ENCODE peak calls at places on chromosomes 2 and 18, in nine cellular contexts. X is spleen, O is MM.1S, W is cardiac muscle cell, Z is body of pancreas, A is IMR-90, P is uterus, V is esophagus squamous epithelium, K is pancreas. E is an unnamed sample.

GRCh38 chr18:45221363-45221762 is 393.9 kb upstream of the SLC14A2 start:
- DNase-seq in Z (no peak), X (no peak), A (peak), K (no peak), O (no peak), P (no peak), V (no peak), W (no peak), E (peak)

GRCh38 chr2:144414324-144414845 is 105.5 kb downstream of the ZEB2 start:
- DNase-seq in O (no peak), Z (no peak), P (no peak), A (peak), W (no peak), K (no peak), X (peak), V (no peak), E (peak)

GRCh38 chr2:36706451-36706850 is 9.9 kb downstream of the VIT start:
- DNase-seq in K (no peak), A (no peak), X (no peak), W (no peak), P (no peak), Z (no peak), V (no peak), O (no peak), E (no peak)

GRCh38 chr2:144265654-144266053 is 254.3 kb downstream of the ZEB2 start:
- DNase-seq in K (no peak), O (no peak), A (no peak), X (no peak), W (no peak), Z (no peak), V (no peak), P (no peak), E (no peak)

GRCh38 chr18:60146220-60146960 is 226.2 kb downstream of the MC4R start:
- DNase-seq in P (no peak), V (no peak), W (no peak), Z (no peak), O (no peak), K (no peak), X (no peak), A (no peak), E (no peak)

GRCh38 chr2:222364280-222364895 is 60.0 kb upstream of the SGPP2 start:
- DNase-seq in Z (no peak), A (no peak), V (no peak), K (no peak), X (no peak), O (no peak), P (no peak), W (no peak), E (peak)

GRCh38 chr2:190119257-190119656 is 56.7 kb upstream of the MSTN start:
- DNase-seq in P (peak), O (no peak), Z (no peak), K (no peak), V (no peak), W (peak), A (no peak), X (no peak), E (no peak)

GRCh38 chr2:181231151-181231550 is 226.0 kb upstream of the ITGA4 start:
- DNase-seq in W (no peak), O (no peak), P (no peak), V (no peak), K (no peak), X (no peak), Z (no peak), A (no peak), E (peak)

GRCh38 chr18:64807560-64807959 is 658.7 kb upstream of the LINC00305 start:
- DNase-seq in A (no peak), P (no peak), K (no peak), Z (no peak), W (no peak), O (no peak), V (no peak), X (no peak), E (no peak)

GRCh38 chr18:52152036-52152435 is 188.0 kb upstream of the DCC start:
- DNase-seq in P (no peak), A (no peak), Z (no peak), K (no peak), X (no peak), O (peak), V (no peak), W (no peak), E (no peak)

GRCh38 chr18:984004-984403 is 79.3 kb downstream of the ADCYAP1 start:
- DNase-seq in X (no peak), Z (no peak), A (no peak), K (no peak), V (no peak), P (no peak), W (no peak), O (no peak), E (no peak)

GRCh38 chr18:48186084-48186798 is 222.9 kb downstream of the ZBTB7C start:
- DNase-seq in Z (no peak), O (no peak), W (peak), A (no peak), P (peak), X (no peak), K (no peak), V (no peak), E (peak)

GRCh38 chr2:171610824-171611223 is 76.4 kb upstream of the DYNC1I2 start:
- DNase-seq in V (no peak), Z (no peak), K (no peak), P (no peak), A (no peak), X (no peak), W (no peak), O (no peak), E (no peak)

GRCh38 chr18:31616586-31616985 is 24.9 kb downstream of the TTR start:
- DNase-seq in K (no peak), Z (no peak), W (no peak), A (no peak), O (no peak), P (no peak), X (no peak), V (no peak), E (no peak)

GRCh38 chr2:58334414-58334813 is 93.3 kb upstream of the FANCL start:
- DNase-seq in K (no peak), X (no peak), O (no peak), W (no peak), A (no peak), P (no peak), Z (no peak), V (no peak), E (no peak)

GRCh38 chr2:192286093-192286701 is 91.5 kb upstream of the TMEFF2 start:
- DNase-seq in P (no peak), O (peak), X (no peak), A (peak), K (no peak), V (no peak), W (peak), Z (no peak), E (peak)

GRCh38 chr18:3121256-3121655 is 98.5 kb downstream of the MYOM1 start:
- DNase-seq in K (no peak), A (no peak), X (no peak), V (no peak), P (no peak), W (no peak), O (no peak), Z (no peak), E (no peak)

GRCh38 chr2:203797363-203798111 is 70.0 kb upstream of the CTLA4 start:
- DNase-seq in V (no peak), W (no peak), A (peak), O (no peak), P (no peak), Z (no peak), X (no peak), K (no peak), E (no peak)

GRCh38 chr2:224802407-224802806 is 86.2 kb upstream of the CCDC195 start:
- DNase-seq in X (no peak), K (no peak), V (no peak), P (no peak), W (no peak), O (no peak), Z (no peak), A (peak), E (no peak)

GRCh38 chr2:6184532-6185302 is 492.5 kb downstream of the SOX11 start:
- DNase-seq in O (no peak), Z (peak), W (peak), K (no peak), A (peak), P (no peak), X (no peak), V (no peak), E (no peak)

GRCh38 chr18:39523281-39523680 is 1957.7 kb upstream of the CELF4 start:
- DNase-seq in P (no peak), O (no peak), V (no peak), A (peak), W (no peak), Z (no peak), X (no peak), K (no peak), E (no peak)

GRCh38 chr18:56083889-56084288 is 495.9 kb upstream of the TCF4 start:
- DNase-seq in K (no peak), W (no peak), O (no peak), X (no peak), P (no peak), V (no peak), Z (no peak), A (peak), E (no peak)

GRCh38 chr2:152571035-152571766 is 146.1 kb downstream of the PRPF40A start:
- DNase-seq in O (no peak), W (no peak), A (peak), P (no peak), X (no peak), K (no peak), V (no peak), Z (no peak), E (peak)

GRCh38 chr2:236179653-236180500 is 11.7 kb upstream of the GBX2 start:
- DNase-seq in K (no peak), X (no peak), W (no peak), Z (no peak), O (no peak), P (no peak), A (peak), V (no peak), E (peak)

GRCh38 chr18:812123-812672 is at the start of gene YES1:
- DNase-seq in Z (peak), A (peak), X (peak), K (peak), W (peak), O (peak), V (peak), P (peak), E (peak)

GRCh38 chr2:109701362-109701761 is 87.2 kb downstream of the SOWAHC start:
- DNase-seq in W (no peak), X (no peak), K (no peak), Z (no peak), P (no peak), O (no peak), V (no peak), A (no peak), E (no peak)

GRCh38 chr2:240784629-240785423 is 35.2 kb downstream of the KIF1A start:
- DNase-seq in W (no peak), K (peak), P (no peak), Z (no peak), A (no peak), O (no peak), V (no peak), X (peak), E (no peak)

GRCh38 chr18:41783065-41783818 is 171.8 kb upstream of the PIK3C3 start:
- DNase-seq in X (no peak), W (no peak), A (no peak), O (no peak), Z (no peak), V (no peak), P (no peak), K (no peak), E (no peak)

GRCh38 chr2:209368924-209369323 is 54.9 kb upstream of the MAP2 start:
- DNase-seq in Z (peak), K (peak), V (no peak), P (no peak), O (peak), A (peak), W (peak), X (no peak), E (peak)

GRCh38 chr2:55862673-55863390 is 60.8 kb downstream of the EFEMP1 start:
- DNase-seq in X (no peak), V (no peak), W (no peak), A (peak), Z (peak), O (no peak), P (peak), K (no peak), E (peak)

GRCh38 chr2:73970850-73971471 is 13.7 kb upstream of the TET3 start:
- DNase-seq in Z (peak), A (no peak), O (peak), W (peak), P (peak), K (peak), V (no peak), X (peak), E (no peak)

GRCh38 chr2:96729748-96730147 is 10.1 kb downstream of the LMAN2L start:
- DNase-seq in X (no peak), P (no peak), W (no peak), K (no peak), O (no peak), V (no peak), Z (no peak), A (no peak), E (no peak)

GRCh38 chr2:23658466-23658942 is 268.4 kb downstream of the ATAD2B start:
- DNase-seq in P (no peak), Z (no peak), K (no peak), X (no peak), O (no peak), A (peak), W (no peak), V (no peak), E (no peak)

GRCh38 chr2:70381235-70381634 is 79.4 kb upstream of the FAM136A start:
- DNase-seq in X (no peak), O (no peak), A (peak), W (no peak), V (no peak), K (no peak), Z (no peak), P (no peak), E (peak)

GRCh38 chr18:76445741-76446232 is 49.3 kb downstream of the ZNF516 start:
- DNase-seq in P (no peak), W (no peak), A (no peak), O (no peak), V (no peak), Z (no peak), K (no peak), X (peak), E (no peak)

GRCh38 chr18:76446321-76446720 is 48.7 kb downstream of the ZNF516 start:
- DNase-seq in O (no peak), P (no peak), W (no peak), K (no peak), V (no peak), Z (no peak), X (peak), A (no peak), E (no peak)

GRCh38 chr18:76447268-76447890 is 47.7 kb downstream of the ZNF516 start:
- DNase-seq in W (no peak), A (no peak), P (peak), X (peak), K (no peak), O (no peak), Z (no peak), V (no peak), E (no peak)

GRCh38 chr18:76445275-76445674 is 49.8 kb downstream of the ZNF516 start:
- DNase-seq in X (no peak), K (no peak), Z (no peak), O (no peak), W (no peak), V (no peak), P (no peak), A (peak), E (peak)

DNA sequence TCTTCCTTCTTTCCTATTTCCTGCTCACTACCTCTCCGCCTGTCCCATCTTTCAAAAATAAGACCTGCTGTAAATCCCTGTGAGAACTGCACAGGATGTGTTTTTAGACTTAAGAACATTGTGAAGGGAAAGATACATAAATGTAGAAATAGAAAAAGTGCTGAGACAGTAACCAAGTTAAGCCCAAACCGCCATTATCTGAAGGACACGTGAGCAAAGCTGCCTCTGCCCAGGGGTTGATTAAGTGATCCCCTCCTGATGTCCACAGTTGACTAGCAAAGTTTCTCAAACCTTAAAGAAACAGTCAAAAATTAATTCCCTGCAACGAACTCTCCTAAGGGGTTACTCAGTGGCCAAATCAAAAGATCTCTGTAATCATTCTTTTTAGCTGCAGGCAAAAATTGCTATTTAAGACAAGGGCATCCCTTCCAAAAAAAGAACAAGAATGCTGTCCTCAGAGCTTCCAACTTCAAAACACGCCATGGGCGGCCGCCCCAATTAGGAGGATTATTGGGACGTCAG is 48.2 kb downstream of the ZNF516 start:
- DNase-seq in K (no peak), P (no peak), V (no peak), Z (no peak), O (no peak), A (no peak), X (no peak), W (no peak), E (no peak)
- H3K27ac ChIP-seq in K (no peak), P (peak), V (peak), Z (no peak), O (no peak), A (peak), X (peak), W (peak), E (no peak)

GRCh38 chr2:98822301-98823164 is 91.6 kb upstream of the MGAT4A start:
- DNase-seq in K (peak), A (no peak), X (peak), V (no peak), O (no peak), P (no peak), W (peak), Z (peak), E (no peak)
- TF ChIP-seq CTCF in K (no peak), A (no peak), X (peak), V (peak), O (no peak), P (peak), W (peak), Z (peak), E (peak)

DNA sequence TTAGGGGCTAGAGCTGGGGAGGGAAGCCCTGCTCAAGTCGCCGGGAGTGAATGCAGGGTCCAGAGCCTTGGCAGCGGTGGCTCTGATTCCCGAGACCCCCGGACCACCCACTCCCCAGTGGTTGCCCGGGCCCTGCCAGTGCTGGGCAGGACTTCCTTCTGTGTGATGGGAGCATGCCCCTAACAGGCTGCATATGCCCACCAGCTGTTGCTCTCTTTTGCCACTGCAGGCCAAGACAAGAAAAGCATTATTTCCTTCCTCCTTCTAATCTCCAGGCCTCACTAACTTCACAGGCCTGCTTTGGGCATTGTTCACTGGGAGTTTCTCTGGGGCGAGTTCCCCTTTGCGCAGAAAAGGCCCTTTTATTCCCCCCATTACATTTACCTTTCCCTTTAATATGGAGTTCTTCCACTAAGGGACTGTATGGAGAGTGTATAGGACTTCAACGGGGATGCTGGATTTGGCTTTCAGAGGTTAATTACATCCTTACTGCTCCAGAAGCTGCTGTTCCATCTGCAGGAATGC is 249.1 kb upstream of the SIX2 start:
- DNase-seq in V (no peak), Z (no peak), K (no peak), X (no peak), P (no peak), O (no peak), W (no peak), A (no peak), E (no peak)
- H3K27ac ChIP-seq in V (no peak), Z (no peak), K (no peak), X (no peak), P (no peak), O (no peak), W (no peak), A (no peak), E (no peak)

DNA sequence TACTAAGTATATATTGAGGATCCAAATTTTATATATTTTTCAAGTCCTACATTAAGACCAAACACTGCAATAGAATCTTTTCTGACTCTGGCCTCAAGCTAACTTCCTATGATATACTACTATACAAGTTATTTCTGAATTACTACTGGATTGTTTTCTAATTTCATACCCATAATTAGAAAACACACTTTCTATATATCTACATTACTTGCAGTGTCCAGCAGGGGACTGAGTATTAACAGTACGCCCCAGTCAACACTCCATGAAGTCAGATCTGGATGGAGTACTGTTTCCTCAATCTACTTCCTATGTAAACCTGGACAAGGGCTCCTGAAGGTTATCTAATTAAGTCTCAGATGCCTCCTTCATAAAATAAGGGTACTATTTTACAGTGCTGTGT is 26.5 kb downstream of the RMP24 start:
- DNase-seq in W (no peak), X (no peak), K (no peak), Z (no peak), A (no peak), P (no peak), V (no peak), O (no peak), E (no peak)
- TF ChIP-seq CTCF in W (peak), X (no peak), K (no peak), Z (no peak), A (peak), P (no peak), V (peak), O (peak), E (peak)

GRCh38 chr2:165348441-165348840 is 109.2 kb downstream of the SCN2A start:
- DNase-seq in O (no peak), W (no peak), K (no peak), X (no peak), Z (no peak), V (no peak), A (peak), P (no peak), E (no peak)
- H3K27ac ChIP-seq in O (no peak), W (no peak), K (no peak), X (no peak), Z (no peak), V (no peak), A (no peak), P (no peak), E (no peak)